ENCODE peak calls at places on chromosomes 16 and 17, in five cellular contexts. M, L, I, Q and R are unnamed samples.

GRCh38 chr16:2687531-2688308 is 5.4 kb downstream of the KCTD5 start:
- DNase-seq in Q (peak), I (no peak), L (no peak), M (no peak), R (no peak)

GRCh38 chr16:65534121-65534528 is 412.3 kb upstream of the CDH11 start:
- DNase-seq in Q (no peak), M (no peak), I (no peak), L (no peak), R (no peak)

GRCh38 chr17:74960739-74961342 is 11.7 kb downstream of the HID1 start:
- DNase-seq in M (no peak), Q (no peak), I (no peak), L (no peak), R (peak)

GRCh38 chr16:50547340-50547865 is 793 bp upstream of the NKD1 start:
- DNase-seq in L (peak), M (peak), I (peak), Q (peak), R (peak)

GRCh38 chr16:47777191-47777590 is 316.1 kb downstream of the PHKB start:
- DNase-seq in M (no peak), L (no peak), I (no peak), Q (no peak), R (no peak)

GRCh38 chr17:79977711-79978544 is 57.7 kb downstream of the TBC1D16 start:
- DNase-seq in I (no peak), M (no peak), L (no peak), Q (peak), R (no peak)

GRCh38 chr17:80289631-80290030 is 29.0 kb downstream of the RNF213 start:
- DNase-seq in I (no peak), M (no peak), L (no peak), Q (no peak), R (no peak)

GRCh38 chr16:88978608-88979346 is 1.8 kb upstream of the CBFA2T3 start:
- DNase-seq in I (no peak), L (no peak), M (no peak), Q (peak), R (no peak)

GRCh38 chr16:79278506-79278905 is 322.0 kb downstream of the MAF start:
- DNase-seq in I (no peak), Q (peak), L (no peak), M (no peak), R (no peak)

GRCh38 chr17:63402808-63403207 is 43.3 kb downstream of the CYB561 start:
- DNase-seq in I (no peak), M (no peak), Q (no peak), L (no peak), R (no peak)

GRCh38 chr17:43353364-43353763 is 45.4 kb upstream of the ARL4D start:
- DNase-seq in M (no peak), L (no peak), I (no peak), Q (no peak), R (no peak)

GRCh38 chr16:62135903-62136302 is 99.7 kb upstream of the CDH8 start:
- DNase-seq in I (no peak), Q (no peak), L (no peak), M (no peak), R (no peak)

GRCh38 chr16:11405331-11406176 is 60.3 kb downstream of the RMI2 start:
- DNase-seq in L (no peak), Q (no peak), M (no peak), I (no peak), R (no peak)

GRCh38 chr17:65039349-65039988 is 17.1 kb downstream of the GNA13 start:
- DNase-seq in I (no peak), M (no peak), L (no peak), Q (no peak), R (no peak)

GRCh38 chr17:45282683-45283644 is 21.1 kb upstream of the SPATA32 start:
- DNase-seq in M (peak), Q (no peak), I (no peak), L (no peak), R (no peak)

GRCh38 chr16:86854895-86855294 is 276.5 kb downstream of the FOXL1 start:
- DNase-seq in M (no peak), L (no peak), I (no peak), Q (no peak), R (no peak)

GRCh38 chr16:52068447-52069074 is 478.4 kb downstream of the TOX3 start:
- DNase-seq in L (peak), I (no peak), Q (no peak), M (no peak), R (peak)

GRCh38 chr16:81440888-81441663 is 3.5 kb upstream of the CMIP start:
- DNase-seq in L (no peak), Q (no peak), M (no peak), I (no peak), R (no peak)

DNA sequence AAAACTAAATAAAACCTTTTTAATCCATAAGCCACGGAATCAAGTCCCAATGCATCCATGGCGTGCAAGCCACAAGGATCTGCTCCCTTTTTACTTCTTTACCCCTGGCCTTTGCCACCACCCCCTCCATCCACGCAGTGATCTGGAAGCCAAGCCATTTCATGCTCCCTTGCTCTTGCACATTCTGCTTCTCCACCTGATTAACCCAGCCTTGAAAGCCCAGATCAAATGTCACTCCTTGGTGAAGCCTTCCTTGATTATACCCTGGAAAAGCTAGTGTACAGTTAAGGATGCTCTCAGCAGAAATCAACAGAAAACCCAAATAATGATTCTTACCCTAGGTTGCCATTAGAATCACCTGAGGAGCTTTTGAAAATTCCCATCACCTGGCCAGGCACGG is 9.9 kb downstream of the LRRC3C start:
- DNase-seq in Q (no peak), I (no peak), L (no peak), M (no peak), R (no peak)
- TF ChIP-seq CTCF in Q (no peak), I (no peak), L (no peak), M (no peak), R (no peak)

GRCh38 chr17:58210922-58211321 is 8.1 kb downstream of the MKS1 start:
- DNase-seq in I (no peak), L (no peak), M (no peak), Q (no peak), R (no peak)
- TF ChIP-seq CTCF in I (no peak), L (no peak), M (no peak), Q (no peak), R (no peak)

GRCh38 chr16:70523621-70524405 is at the start of gene SF3B3:
- DNase-seq in I (peak), L (peak), Q (peak), M (no peak), R (peak)

GRCh38 chr16:70527315-70527996 is 3.8 kb downstream of the SF3B3 start:
- DNase-seq in L (no peak), I (no peak), Q (no peak), M (no peak), R (no peak)

GRCh38 chr16:70526403-70526802 is 2.8 kb downstream of the SF3B3 start:
- DNase-seq in I (no peak), Q (no peak), M (no peak), L (no peak), R (no peak)

GRCh38 chr16:70534949-70535348 is 11.3 kb downstream of the SF3B3 start:
- DNase-seq in I (no peak), M (no peak), Q (no peak), L (no peak), R (no peak)

DNA sequence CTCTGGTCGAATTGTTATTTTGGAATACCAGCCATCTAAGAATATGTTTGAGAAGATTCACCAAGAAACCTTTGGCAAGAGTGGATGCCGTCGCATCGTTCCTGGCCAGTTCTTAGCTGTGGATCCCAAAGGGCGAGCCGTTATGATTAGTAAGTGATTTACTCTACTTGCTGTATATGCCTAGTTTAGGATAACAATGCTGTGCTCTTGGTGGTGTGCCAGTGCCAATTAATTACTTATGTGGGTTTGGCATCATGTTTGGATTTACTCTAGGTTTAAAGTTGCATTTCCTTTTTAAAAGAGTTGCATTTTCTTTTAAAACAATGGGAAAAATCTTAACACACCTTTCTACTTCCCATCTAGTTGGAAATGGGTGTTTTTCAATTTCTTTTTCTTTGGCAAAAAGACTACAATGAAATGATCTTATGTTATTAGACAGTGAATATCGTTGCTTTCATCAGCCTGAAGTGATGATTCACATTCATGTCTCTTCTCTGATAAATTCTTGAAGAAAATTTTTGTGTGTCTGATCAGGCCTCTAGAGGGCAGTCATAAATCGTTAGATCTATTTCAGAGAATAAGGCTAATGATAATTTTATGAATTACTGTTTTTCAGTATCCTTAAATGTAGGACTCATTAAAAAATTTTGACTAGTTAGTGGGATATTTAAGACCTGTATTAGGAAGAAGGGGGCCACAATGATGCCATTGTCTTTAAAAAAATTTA is 5.6 kb downstream of the SF3B3 start:
- DNase-seq in L (no peak), M (no peak), I (no peak), Q (no peak), R (no peak)
- TF ChIP-seq CTCF in L (peak), M (peak), I (peak), Q (peak), R (peak)

GRCh38 chr16:57668259-57668563 is at the start of gene ADGRG3:
- DNase-seq in M (no peak), I (no peak), L (no peak), Q (no peak), R (no peak)

GRCh38 chr16:57668630-57669475 is 747 bp downstream of the ADGRG3 start:
- DNase-seq in M (no peak), I (no peak), Q (peak), L (no peak), R (no peak)

GRCh38 chr16:57666353-57667068 is 1.6 kb upstream of the ADGRG3 start:
- DNase-seq in M (no peak), L (no peak), Q (peak), I (no peak), R (no peak)

GRCh38 chr16:57667069-57667525 is 1.0 kb upstream of the ADGRG3 start:
- DNase-seq in L (no peak), Q (no peak), I (no peak), M (no peak), R (no peak)

DNA sequence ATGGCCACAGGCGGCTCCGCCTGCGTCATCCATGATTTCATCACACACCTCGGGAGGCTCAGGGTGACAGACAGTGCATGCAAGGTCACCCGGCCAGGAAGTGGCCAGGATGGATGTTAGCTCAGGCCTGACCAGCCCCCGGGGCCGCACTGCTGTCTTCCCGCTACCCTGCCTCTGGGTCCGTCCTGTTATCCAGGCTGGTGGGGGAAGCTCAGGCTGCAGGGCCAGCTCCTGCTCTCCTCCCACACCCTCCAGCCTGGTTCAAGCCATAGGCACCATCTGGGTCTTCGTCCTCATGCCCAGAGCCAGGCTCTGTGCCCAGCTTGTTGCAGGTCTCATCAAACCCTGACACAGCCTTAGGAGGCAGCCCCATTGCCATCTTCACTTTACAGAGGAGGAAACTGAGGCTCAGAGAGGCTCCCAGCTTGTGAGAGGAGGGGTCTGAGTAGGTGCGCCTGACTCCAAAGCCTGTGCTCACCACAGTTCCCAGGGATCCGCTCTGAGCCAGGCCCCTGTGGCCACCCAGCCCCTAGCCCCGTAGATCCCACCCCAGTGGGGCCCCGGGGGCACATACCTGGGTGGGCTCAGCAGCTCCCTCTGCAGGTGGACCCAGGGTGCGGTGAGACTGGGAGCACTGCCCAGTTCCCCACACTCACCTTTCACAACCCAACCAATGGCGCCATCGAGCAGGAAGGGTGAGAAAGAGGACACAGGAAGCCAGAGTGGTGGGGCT is 414 bp upstream of the ADGRG3 start:
- DNase-seq in M (no peak), Q (peak), L (no peak), I (no peak), R (no peak)
- TF ChIP-seq CTCF in M (no peak), Q (no peak), L (no peak), I (no peak), R (no peak)

GRCh38 chr16:46690281-46691178 is 1.1 kb downstream of the ORC6 start:
- DNase-seq in Q (peak), I (no peak), M (no peak), L (no peak), R (no peak)
- TF ChIP-seq CTCF in Q (no peak), I (no peak), M (no peak), L (no peak), R (no peak)

DNA sequence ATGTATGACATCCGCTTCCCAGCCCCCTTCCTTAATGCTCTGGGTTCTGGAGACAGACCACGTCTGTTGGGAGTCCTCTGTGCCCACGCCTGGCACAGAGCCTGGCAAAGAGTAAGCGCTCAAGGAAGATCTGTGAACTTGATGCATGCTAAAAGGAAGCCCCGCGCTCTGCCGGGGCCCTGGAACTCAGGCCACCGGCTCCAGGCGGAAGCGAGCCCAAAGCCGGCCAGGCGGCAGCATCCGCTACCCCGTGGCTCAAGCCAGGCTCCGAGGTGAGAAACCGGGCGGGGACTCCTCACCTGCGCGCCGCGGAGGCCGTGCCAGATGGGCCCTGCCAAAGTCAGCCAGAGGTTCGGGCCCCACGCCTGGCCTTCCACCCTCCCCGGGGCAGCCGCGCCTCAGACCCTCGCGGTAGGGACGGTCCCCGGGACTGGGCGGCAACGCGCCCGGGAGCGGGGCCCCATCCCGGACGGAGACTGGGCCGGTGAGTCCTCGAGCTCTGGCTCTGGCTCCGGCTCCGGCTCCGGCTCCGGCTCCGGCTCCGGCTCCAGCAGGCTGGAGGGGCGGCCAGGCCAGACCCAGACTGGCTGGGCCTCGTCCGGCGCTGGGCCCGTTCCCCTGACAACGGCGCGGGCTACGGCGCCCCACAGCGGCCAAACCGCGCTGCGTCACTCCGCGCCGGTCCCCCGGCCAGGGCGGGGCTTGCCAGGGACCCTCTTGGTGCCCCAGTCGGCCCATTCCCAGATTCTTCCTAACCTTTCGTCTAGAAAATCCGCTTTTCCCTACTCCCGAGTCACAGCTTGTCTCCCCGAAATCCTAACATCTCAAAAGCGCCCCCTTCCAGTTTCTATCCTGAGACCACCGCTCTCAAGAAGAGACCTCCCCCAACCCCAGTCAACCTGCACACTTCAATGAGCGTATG is at the start of gene ZDHHC1:
- DNase-seq in M (peak), L (peak), Q (peak), I (peak), R (peak)
- TF ChIP-seq CTCF in M (peak), L (peak), Q (peak), I (peak), R (peak)

DNA sequence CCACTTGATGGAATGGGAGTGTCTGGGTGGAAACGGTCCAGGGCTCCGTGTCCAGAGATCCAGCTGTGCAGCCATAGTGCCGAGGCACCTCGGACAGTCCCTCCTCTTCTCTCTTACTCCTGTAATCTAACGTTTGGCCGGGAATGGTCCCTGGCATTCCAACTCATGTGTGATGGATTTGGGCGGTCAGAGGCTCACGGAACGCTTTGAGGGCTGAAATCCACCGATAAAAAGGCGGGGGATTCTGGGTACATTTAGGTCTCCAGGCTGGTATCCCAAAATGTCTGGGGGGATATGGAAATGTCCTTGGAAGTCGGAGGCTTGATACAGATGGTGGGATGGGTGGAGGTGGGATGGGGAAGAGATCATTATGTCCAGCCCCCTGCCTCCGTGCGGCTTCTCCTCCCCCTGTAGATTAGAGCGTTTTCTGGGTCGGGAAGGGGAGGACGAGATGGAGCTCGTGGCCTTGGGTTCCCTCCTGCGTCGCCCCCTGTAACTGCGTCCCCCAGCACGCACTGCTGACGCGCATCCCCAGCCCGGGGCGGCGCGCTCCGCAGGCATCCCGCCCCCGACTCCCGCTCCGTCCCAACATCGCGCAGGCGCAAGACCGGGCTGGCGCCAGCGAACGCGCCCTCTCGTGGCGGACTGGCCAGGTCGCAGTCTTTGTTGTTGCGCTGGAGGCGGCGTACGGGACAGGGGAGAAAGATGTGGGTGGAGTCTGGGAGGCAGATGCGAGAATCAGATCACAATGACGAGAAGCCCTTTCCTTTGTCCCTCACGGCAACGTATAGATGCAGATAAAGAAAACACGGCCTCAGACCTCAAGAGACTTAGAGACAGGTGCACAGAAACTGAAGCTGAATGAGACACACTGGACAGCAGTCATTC is 4.5 kb upstream of the SGCA start:
- DNase-seq in Q (peak), M (peak), I (peak), L (peak), R (peak)
- TF ChIP-seq CTCF in Q (peak), M (peak), I (peak), L (peak), R (peak)

GRCh38 chr17:4997302-4998026 is at the start of the genes INCA1 and KIF1C:
- DNase-seq in L (peak), I (peak), M (peak), Q (peak), R (peak)
- TF ChIP-seq CTCF in L (no peak), I (peak), M (peak), Q (peak), R (peak)

GRCh38 chr17:73232587-73233373 is 28.9 kb downstream of the CPSF4L start:
- DNase-seq in Q (peak), M (no peak), L (peak), I (peak), R (no peak)

GRCh38 chr17:73234746-73235145 is 26.9 kb downstream of the CPSF4L start:
- DNase-seq in L (no peak), I (no peak), M (no peak), Q (no peak), R (no peak)

GRCh38 chr17:73230088-73230487 is 31.6 kb downstream of the CPSF4L start:
- DNase-seq in L (no peak), Q (no peak), I (no peak), M (no peak), R (no peak)

GRCh38 chr17:73231363-73231762 is 30.3 kb downstream of the CPSF4L start:
- DNase-seq in L (no peak), Q (no peak), M (no peak), I (no peak), R (no peak)

GRCh38 chr17:73231841-73232586 is 29.7 kb downstream of the CPSF4L start:
- DNase-seq in M (peak), I (peak), L (peak), Q (peak), R (peak)
- TF ChIP-seq CTCF in M (peak), I (peak), L (peak), Q (peak), R (peak)

DNA sequence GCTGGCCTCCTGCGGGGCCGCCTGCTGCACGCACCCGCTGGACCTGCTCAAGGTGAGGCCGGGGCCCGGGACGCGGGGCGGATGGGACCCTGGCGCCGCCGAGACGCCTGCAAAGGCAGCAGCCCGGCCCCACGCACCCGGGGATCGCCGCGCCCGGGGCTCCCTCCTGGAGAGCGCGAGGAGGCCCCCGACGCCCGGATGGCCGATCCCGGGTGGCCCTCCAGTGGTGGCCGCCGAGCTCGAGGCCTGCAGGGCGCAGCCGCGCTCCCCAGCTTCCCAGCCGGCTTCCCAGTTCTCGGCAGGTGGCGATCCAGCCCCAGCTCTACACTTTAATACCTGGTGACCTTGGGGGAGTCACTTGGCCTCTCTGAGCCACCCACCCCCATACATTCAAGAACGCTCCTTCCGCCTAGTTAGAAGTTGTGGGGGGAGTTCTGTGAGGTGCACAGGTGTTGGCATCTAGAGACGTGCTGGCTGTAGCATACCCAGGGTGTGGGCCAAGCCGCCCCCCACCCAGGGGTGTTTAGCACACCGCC is 452 bp downstream of the SLC25A10 start:
- DNase-seq in Q (no peak), M (peak), I (no peak), L (peak), R (peak)
- TF ChIP-seq CTCF in Q (no peak), M (peak), I (no peak), L (no peak), R (peak)